ENCODE peak calls at places on chromosome X, in five cellular contexts. X is amniotic stem cell; Q is naive thymus-derived CD8-positive, alpha-beta T cell; S is COR-L47; G is cardiac fibroblast. E is an unnamed sample.

GRCh38 chrX:13689519-13690211 is 737 bp downstream of the RAB9A start:
- DNase-seq in X (no peak), Q (no peak), S (no peak), G (peak), E (peak)

GRCh38 chrX:106039920-106040319 is 1.4 kb upstream of the SERPINA7 start:
- DNase-seq in X (peak), Q (no peak), S (no peak), G (peak), E (no peak)

GRCh38 chrX:110276778-110277177 is 41.1 kb downstream of the AMMECR1 start:
- DNase-seq in X (no peak), Q (no peak), S (no peak), G (no peak), E (no peak)

GRCh38 chrX:144730486-144730885 is 516.8 kb upstream of the SPANXN1 start:
- DNase-seq in X (no peak), Q (no peak), S (no peak), G (peak), E (no peak)

GRCh38 chrX:74251006-74251930 is 52.7 kb upstream of the ZCCHC13 start:
- DNase-seq in X (no peak), Q (no peak), S (no peak), G (peak), E (peak)

GRCh38 chrX:21738145-21738949 is 19.6 kb downstream of the SMPX start:
- DNase-seq in X (no peak), Q (no peak), S (no peak), G (no peak), E (no peak)

GRCh38 chrX:23871905-23872546 is 35.7 kb downstream of the APOO start:
- DNase-seq in X (no peak), Q (no peak), S (no peak), G (no peak), E (no peak)

GRCh38 chrX:84188320-84188834 is 378 bp upstream of the RPS6KA6 start:
- DNase-seq in X (no peak), Q (no peak), S (peak), G (peak), E (peak)

GRCh38 chrX:150873616-150874015 is 24.9 kb downstream of the CD99L2 start:
- DNase-seq in X (no peak), Q (no peak), S (no peak), G (peak), E (no peak)

GRCh38 chrX:66489339-66489738 is 149.5 kb downstream of the EDA2R start:
- DNase-seq in X (no peak), Q (no peak), S (no peak), G (no peak), E (peak)

GRCh38 chrX:3748052-3748559 is 34.7 kb upstream of the PRKX start:
- DNase-seq in X (no peak), Q (no peak), S (no peak), G (no peak), E (no peak)

GRCh38 chrX:47556045-47556623 is 4.9 kb upstream of the ARAF start:
- DNase-seq in X (peak), Q (peak), S (peak), G (peak), E (peak)

GRCh38 chrX:115958687-115959359 is 211.7 kb upstream of the AGTR2 start:
- DNase-seq in X (no peak), Q (no peak), S (peak), G (no peak), E (no peak)

GRCh38 chrX:46577116-46578005 is 3.8 kb downstream of the CHST7 start:
- DNase-seq in X (no peak), Q (no peak), S (no peak), G (peak), E (peak)

GRCh38 chrX:2478546-2479419 is 22.0 kb downstream of the DHRSX start:
- DNase-seq in X (no peak), Q (no peak), S (no peak), G (no peak), E (no peak)

GRCh38 chrX:137297167-137297566 is 263.4 kb upstream of the GPR101 start:
- DNase-seq in X (no peak), Q (no peak), S (no peak), G (no peak), E (no peak)

GRCh38 chrX:136354201-136354600 is 53.4 kb downstream of the ADGRG4 start:
- DNase-seq in X (no peak), Q (no peak), S (no peak), G (no peak), E (no peak)

GRCh38 chrX:7116081-7116480 is 31.4 kb upstream of the STS start:
- DNase-seq in X (no peak), Q (no peak), S (no peak), G (no peak), E (no peak)

GRCh38 chrX:153510383-153510782 is 7.1 kb upstream of the ATP2B3 start:
- DNase-seq in X (no peak), Q (no peak), S (no peak), G (no peak), E (no peak)

GRCh38 chrX:15404712-15405111 is 20.5 kb upstream of the VEGFD start:
- DNase-seq in X (no peak), Q (no peak), S (no peak), G (peak), E (peak)

GRCh38 chrX:10506781-10507180 is 113.6 kb downstream of the MID1 start:
- DNase-seq in X (no peak), Q (no peak), S (no peak), G (peak), E (no peak)

GRCh38 chrX:139112432-139112831 is 400.9 kb upstream of the FGF13 start:
- DNase-seq in X (no peak), Q (no peak), S (no peak), G (no peak), E (peak)

GRCh38 chrX:115330498-115331138 is 41.1 kb downstream of the LUZP4 start:
- DNase-seq in X (peak), Q (no peak), S (peak), G (peak), E (peak)

GRCh38 chrX:69116077-69116476 is 49.2 kb downstream of the PJA1 start:
- DNase-seq in X (no peak), Q (no peak), S (no peak), G (no peak), E (no peak)

GRCh38 chrX:139093201-139093600 is 381.7 kb upstream of the FGF13 start:
- DNase-seq in X (no peak), Q (no peak), S (no peak), G (no peak), E (no peak)

GRCh38 chrX:46236411-46236810 is 308.8 kb downstream of the ZNF674 start:
- DNase-seq in X (no peak), Q (no peak), S (no peak), G (peak), E (no peak)

GRCh38 chrX:111671668-111672067 is 9.3 kb upstream of the ALG13 start:
- DNase-seq in X (no peak), Q (no peak), S (no peak), G (peak), E (no peak)

GRCh38 chrX:13837290-13837745 is 20.4 kb upstream of the GPM6B start:
- DNase-seq in X (no peak), Q (no peak), S (no peak), G (no peak), E (no peak)

GRCh38 chrX:109270580-109271484 is 211.1 kb downstream of the GUCY2F start:
- DNase-seq in X (no peak), Q (no peak), S (no peak), G (peak), E (no peak)

GRCh38 chrX:15939737-15940136 is 85.1 kb upstream of the AP1S2 start:
- DNase-seq in X (no peak), Q (no peak), S (no peak), G (no peak), E (no peak)

GRCh38 chrX:124346877-124347241 is 496 bp downstream of the SH2D1A start:
- DNase-seq in X (no peak), Q (no peak), S (no peak), G (no peak), E (no peak)

GRCh38 chrX:49171752-49172279 is at the start of gene PLP2:
- DNase-seq in X (no peak), Q (peak), S (peak), G (peak), E (peak)

GRCh38 chrX:130086414-130087207 is 23.7 kb downstream of the ELF4 start:
- DNase-seq in X (no peak), Q (peak), S (no peak), G (no peak), E (no peak)